ENCODE peak calls at places on chromosomes 13 and 19, in five cellular contexts. One of them, this sample, is unnamed.

GRCh38 chr19:48090281-48090802 is 20.3 kb downstream of the PLA2G4C start:
- DNase-seq in lower leg skin: no peak
- DNase-seq in esophagus squamous epithelium: no peak
- DNase-seq in ascending aorta: no peak
- DNase-seq in endodermal cell: no peak
- DNase-seq in this sample: no peak

GRCh38 chr13:50128406-50129048 is 113.3 kb downstream of the KCNRG start:
- DNase-seq in lower leg skin: no peak
- DNase-seq in esophagus squamous epithelium: no peak
- DNase-seq in ascending aorta: no peak
- DNase-seq in endodermal cell: peak; percentile 65
- DNase-seq in this sample: no peak

GRCh38 chr13:21518617-21519144 is 59.6 kb upstream of the ZDHHC20 start:
- DNase-seq in lower leg skin: no peak
- DNase-seq in esophagus squamous epithelium: no peak
- DNase-seq in ascending aorta: no peak
- DNase-seq in endodermal cell: no peak
- DNase-seq in this sample: no peak

GRCh38 chr13:44088911-44089851 is 209.5 kb downstream of the LACC1 start:
- DNase-seq in lower leg skin: no peak
- DNase-seq in esophagus squamous epithelium: no peak
- DNase-seq in ascending aorta: no peak
- DNase-seq in endodermal cell: no peak
- DNase-seq in this sample: no peak

GRCh38 chr19:42246143-42246868 is 3.9 kb upstream of the GSK3A start:
- DNase-seq in lower leg skin: peak; percentile 70
- DNase-seq in esophagus squamous epithelium: no peak
- DNase-seq in ascending aorta: no peak
- DNase-seq in endodermal cell: peak; percentile 81
- DNase-seq in this sample: peak; percentile 81

GRCh38 chr19:18967358-18968146 is 26.5 kb upstream of the HOMER3 start:
- DNase-seq in lower leg skin: peak; percentile 80
- DNase-seq in esophagus squamous epithelium: peak; percentile 14
- DNase-seq in ascending aorta: peak; percentile 50
- DNase-seq in endodermal cell: no peak
- DNase-seq in this sample: peak; percentile 49

GRCh38 chr13:113536461-113537110 is 46.1 kb upstream of the DCUN1D2 start:
- DNase-seq in lower leg skin: no peak
- DNase-seq in esophagus squamous epithelium: no peak
- DNase-seq in ascending aorta: no peak
- DNase-seq in endodermal cell: no peak
- DNase-seq in this sample: no peak

GRCh38 chr19:31103228-31103627 is 246.0 kb downstream of the TSHZ3 start:
- DNase-seq in lower leg skin: no peak
- DNase-seq in esophagus squamous epithelium: no peak
- DNase-seq in ascending aorta: no peak
- DNase-seq in endodermal cell: no peak
- DNase-seq in this sample: no peak

GRCh38 chr13:105937451-105937850 is 598.0 kb downstream of the EFNB2 start:
- DNase-seq in lower leg skin: no peak
- DNase-seq in esophagus squamous epithelium: no peak
- DNase-seq in ascending aorta: no peak
- DNase-seq in endodermal cell: no peak
- DNase-seq in this sample: no peak

GRCh38 chr13:49844191-49844590 is 51.7 kb upstream of the KPNA3 start:
- DNase-seq in lower leg skin: no peak
- DNase-seq in esophagus squamous epithelium: no peak
- DNase-seq in ascending aorta: no peak
- DNase-seq in endodermal cell: no peak
- DNase-seq in this sample: no peak

GRCh38 chr13:73973156-73973555 is 161.0 kb downstream of the KLF12 start:
- DNase-seq in lower leg skin: no peak
- DNase-seq in esophagus squamous epithelium: no peak
- DNase-seq in ascending aorta: no peak
- DNase-seq in endodermal cell: no peak
- DNase-seq in this sample: no peak

DNA sequence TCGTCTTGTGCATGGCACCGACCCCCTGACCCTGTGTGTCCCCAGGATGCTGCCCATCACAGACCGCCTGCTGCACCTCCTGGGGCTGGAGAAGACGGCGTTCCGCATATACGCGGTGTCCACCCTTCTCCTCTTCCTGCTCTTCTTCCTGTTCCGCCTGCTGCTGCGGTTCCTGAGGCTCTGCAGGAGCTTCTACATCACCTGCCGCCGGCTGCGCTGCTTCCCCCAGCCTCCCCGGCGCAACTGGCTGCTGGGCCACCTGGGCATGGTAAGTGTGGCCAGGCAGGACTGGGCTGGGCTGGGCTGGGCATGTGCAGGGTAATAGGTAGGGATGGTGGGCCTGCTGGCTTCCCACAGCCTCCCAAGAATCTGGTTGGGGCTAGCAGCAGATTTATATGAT is 17.0 kb downstream of the CYP4F22 start:
- DNase-seq in lower leg skin: no peak
- DNase-seq in esophagus squamous epithelium: no peak
- DNase-seq in ascending aorta: no peak
- DNase-seq in endodermal cell: no peak
- DNase-seq in this sample: no peak
- TF ChIP-seq CTCF in lower leg skin: no peak
- TF ChIP-seq CTCF in esophagus squamous epithelium: no peak
- TF ChIP-seq CTCF in ascending aorta: no peak
- TF ChIP-seq CTCF in endodermal cell: no peak
- TF ChIP-seq CTCF in this sample: no peak

GRCh38 chr19:2788237-2788636 is 2.9 kb downstream of the THOP1 start:
- DNase-seq in lower leg skin: no peak
- DNase-seq in esophagus squamous epithelium: no peak
- DNase-seq in ascending aorta: no peak
- DNase-seq in endodermal cell: no peak
- DNase-seq in this sample: no peak

GRCh38 chr19:2783781-2784145 is 690 bp upstream of the SGTA start:
- DNase-seq in lower leg skin: no peak
- DNase-seq in esophagus squamous epithelium: no peak
- DNase-seq in ascending aorta: no peak
- DNase-seq in endodermal cell: no peak
- DNase-seq in this sample: no peak

GRCh38 chr19:2790194-2790556 is 4.9 kb downstream of the THOP1 start:
- DNase-seq in lower leg skin: no peak
- DNase-seq in esophagus squamous epithelium: no peak
- DNase-seq in ascending aorta: no peak
- DNase-seq in endodermal cell: no peak
- DNase-seq in this sample: no peak

GRCh38 chr19:2785244-2786000 is at the start of gene THOP1:
- DNase-seq in lower leg skin: peak; percentile 97
- DNase-seq in esophagus squamous epithelium: peak; percentile 90
- DNase-seq in ascending aorta: peak; percentile 95
- DNase-seq in endodermal cell: peak; percentile 99
- DNase-seq in this sample: peak; percentile 97

GRCh38 chr19:2787115-2787514 is 1.8 kb downstream of the THOP1 start:
- DNase-seq in lower leg skin: no peak
- DNase-seq in esophagus squamous epithelium: no peak
- DNase-seq in ascending aorta: no peak
- DNase-seq in endodermal cell: no peak
- DNase-seq in this sample: no peak
- H3K4me3 ChIP-seq in lower leg skin: no peak overlapping the region
- H3K4me3 ChIP-seq in esophagus squamous epithelium: no peak overlapping the region
- H3K4me3 ChIP-seq in ascending aorta: no peak overlapping the region
- H3K4me3 ChIP-seq in endodermal cell: no peak overlapping the region
- H3K4me3 ChIP-seq in this sample: no peak overlapping the region

DNA sequence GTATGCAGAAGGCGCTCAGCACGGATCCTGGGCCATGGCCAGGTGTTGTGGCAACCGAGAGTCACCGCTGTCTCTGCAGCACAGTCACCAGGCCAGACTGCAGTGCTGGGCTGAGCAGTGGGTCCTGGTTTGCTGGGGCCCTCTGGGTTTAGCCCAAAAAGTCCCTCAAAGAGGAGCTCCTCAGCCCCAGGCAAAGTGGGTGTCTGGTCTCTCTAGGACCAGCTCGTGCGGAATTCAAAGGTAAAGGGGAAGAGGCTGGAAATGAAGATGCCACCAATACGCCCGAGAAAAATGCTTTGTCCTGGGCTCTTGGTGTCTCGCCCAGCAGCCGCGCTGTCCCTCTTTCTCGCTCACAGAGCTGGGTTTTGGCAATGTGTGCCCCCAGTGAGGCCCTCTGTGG is 38.5 kb upstream of the ANKRD10 start:
- DNase-seq in lower leg skin: no peak
- DNase-seq in esophagus squamous epithelium: no peak
- DNase-seq in ascending aorta: no peak
- DNase-seq in endodermal cell: no peak
- DNase-seq in this sample: no peak
- TF ChIP-seq CTCF in lower leg skin: no peak
- TF ChIP-seq CTCF in esophagus squamous epithelium: no peak
- TF ChIP-seq CTCF in ascending aorta: no peak
- TF ChIP-seq CTCF in endodermal cell: no peak
- TF ChIP-seq CTCF in this sample: no peak

DNA sequence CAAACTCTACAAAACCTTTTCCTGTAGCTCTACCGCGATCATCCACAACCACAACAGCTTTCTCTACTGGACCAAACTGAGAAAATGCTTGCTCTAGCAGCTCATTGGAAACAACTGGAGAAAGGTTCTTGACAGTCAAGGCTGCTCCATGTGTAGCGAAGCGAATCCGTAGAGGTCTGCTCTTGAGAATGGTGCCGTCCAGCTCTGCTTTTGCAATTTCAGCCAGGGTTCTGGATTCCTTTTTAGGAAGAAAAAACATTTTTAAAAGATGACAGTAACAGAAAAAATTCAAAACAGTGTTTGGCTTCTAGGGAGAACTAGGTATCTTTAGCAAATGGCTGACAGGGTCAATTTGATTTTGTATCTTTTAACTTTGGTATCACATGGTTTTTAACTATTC is 10.4 kb downstream of the PSPC1 start:
- DNase-seq in lower leg skin: no peak
- DNase-seq in esophagus squamous epithelium: no peak
- DNase-seq in ascending aorta: no peak
- DNase-seq in endodermal cell: no peak
- DNase-seq in this sample: no peak
- H3K4me3 ChIP-seq in lower leg skin: no peak overlapping the region
- H3K4me3 ChIP-seq in esophagus squamous epithelium: no peak overlapping the region
- H3K4me3 ChIP-seq in ascending aorta: no peak overlapping the region
- H3K4me3 ChIP-seq in endodermal cell: no peak overlapping the region
- H3K4me3 ChIP-seq in this sample: no peak overlapping the region

DNA sequence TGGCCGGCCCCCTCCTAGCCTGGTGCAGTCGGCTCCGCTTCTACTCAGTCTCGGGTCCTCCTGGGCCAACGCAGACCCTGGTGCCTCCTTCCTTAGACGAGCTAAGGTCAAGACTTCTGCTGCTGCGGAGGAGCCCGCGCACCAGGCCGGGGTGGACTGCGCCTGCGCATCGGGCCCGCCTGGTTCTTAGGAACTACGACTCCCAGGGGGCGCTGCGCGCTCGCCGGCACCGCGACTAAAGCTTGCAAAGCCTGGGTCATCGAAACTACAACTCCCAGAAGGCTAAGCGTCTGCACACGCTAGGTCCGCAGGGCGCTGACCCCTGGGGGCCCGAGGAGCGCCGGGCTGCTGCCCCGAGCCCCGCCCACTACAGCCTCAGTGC is at the start of gene ZNF835:
- DNase-seq in lower leg skin: peak; percentile 73
- DNase-seq in esophagus squamous epithelium: peak; percentile 28
- DNase-seq in ascending aorta: peak; percentile 63
- DNase-seq in endodermal cell: peak; percentile 53
- DNase-seq in this sample: no peak
- TF ChIP-seq CTCF in lower leg skin: no peak
- TF ChIP-seq CTCF in esophagus squamous epithelium: no peak
- TF ChIP-seq CTCF in ascending aorta: peak; percentile 26
- TF ChIP-seq CTCF in endodermal cell: no peak
- TF ChIP-seq CTCF in this sample: no peak

GRCh38 chr19:4174212-4174894 is 8.0 kb downstream of the SIRT6 start:
- DNase-seq in lower leg skin: no peak
- DNase-seq in esophagus squamous epithelium: no peak
- DNase-seq in ascending aorta: no peak
- DNase-seq in endodermal cell: no peak
- DNase-seq in this sample: no peak
- H3K4me3 ChIP-seq in lower leg skin: no peak overlapping the region
- H3K4me3 ChIP-seq in esophagus squamous epithelium: no peak overlapping the region
- H3K4me3 ChIP-seq in ascending aorta: no peak overlapping the region
- H3K4me3 ChIP-seq in endodermal cell: no peak overlapping the region
- H3K4me3 ChIP-seq in this sample: no peak overlapping the region

This sample was measured in fibroblast of the aortic adventitia.